ENCODE peak calls at places on chromosomes 5 and 9, in four cellular contexts. One of them, this sample, is unnamed.

GRCh38 chr9:79695531-79696218 is 123.9 kb downstream of the TLE4 start:
- DNase-seq in foreskin fibroblast: no peak
- DNase-seq in left ventricle myocardium inferior: no peak
- DNase-seq in sigmoid colon: no peak
- DNase-seq in this sample: no peak

GRCh38 chr9:107274953-107275422 is 8.1 kb upstream of the RAD23B start:
- DNase-seq in foreskin fibroblast: peak
- DNase-seq in sigmoid colon: no peak
- DNase-seq in left ventricle myocardium inferior: no peak
- DNase-seq in this sample: peak

GRCh38 chr5:55176176-55176818 is 3.3 kb upstream of the CDC20B start:
- DNase-seq in left ventricle myocardium inferior: peak
- DNase-seq in foreskin fibroblast: peak
- DNase-seq in sigmoid colon: no peak
- DNase-seq in this sample: no peak

GRCh38 chr5:14110680-14111079 is 32.5 kb upstream of the TRIO start:
- DNase-seq in sigmoid colon: no peak
- DNase-seq in foreskin fibroblast: peak
- DNase-seq in left ventricle myocardium inferior: no peak
- DNase-seq in this sample: peak

GRCh38 chr9:126395439-126396212 is 69.0 kb downstream of the MVB12B start:
- DNase-seq in foreskin fibroblast: peak
- DNase-seq in sigmoid colon: no peak
- DNase-seq in left ventricle myocardium inferior: no peak
- DNase-seq in this sample: peak

GRCh38 chr5:177067491-177067890 is 19.2 kb upstream of the FGFR4 start:
- DNase-seq in sigmoid colon: no peak
- DNase-seq in left ventricle myocardium inferior: no peak
- DNase-seq in foreskin fibroblast: peak
- DNase-seq in this sample: no peak

GRCh38 chr5:16464664-16465543 is 696 bp downstream of the ZNF622 start:
- DNase-seq in foreskin fibroblast: no peak
- DNase-seq in sigmoid colon: no peak
- DNase-seq in left ventricle myocardium inferior: no peak
- DNase-seq in this sample: no peak

GRCh38 chr5:95087819-95088317 is 197.0 kb downstream of the MCTP1 start:
- DNase-seq in left ventricle myocardium inferior: no peak
- DNase-seq in foreskin fibroblast: peak
- DNase-seq in sigmoid colon: no peak
- DNase-seq in this sample: peak

GRCh38 chr9:90813011-90813410 is 11.4 kb downstream of the SYK start:
- DNase-seq in left ventricle myocardium inferior: no peak
- DNase-seq in sigmoid colon: no peak
- DNase-seq in foreskin fibroblast: no peak
- DNase-seq in this sample: no peak

GRCh38 chr9:109182550-109182939 is 15.5 kb upstream of the FRRS1L start:
- DNase-seq in sigmoid colon: no peak
- DNase-seq in foreskin fibroblast: no peak
- DNase-seq in left ventricle myocardium inferior: no peak
- DNase-seq in this sample: no peak

GRCh38 chr9:29449294-29449693 is 1876.0 kb upstream of the C9orf72 start:
- DNase-seq in foreskin fibroblast: no peak
- DNase-seq in left ventricle myocardium inferior: no peak
- DNase-seq in sigmoid colon: no peak
- DNase-seq in this sample: no peak

GRCh38 chr5:132530946-132531345 is 12.4 kb downstream of the IL5 start:
- DNase-seq in sigmoid colon: no peak
- DNase-seq in left ventricle myocardium inferior: no peak
- DNase-seq in foreskin fibroblast: no peak
- DNase-seq in this sample: no peak

GRCh38 chr5:56854920-56855319 is 39.6 kb downstream of the MAP3K1 start:
- DNase-seq in sigmoid colon: no peak
- DNase-seq in left ventricle myocardium inferior: no peak
- DNase-seq in foreskin fibroblast: no peak
- DNase-seq in this sample: no peak

DNA sequence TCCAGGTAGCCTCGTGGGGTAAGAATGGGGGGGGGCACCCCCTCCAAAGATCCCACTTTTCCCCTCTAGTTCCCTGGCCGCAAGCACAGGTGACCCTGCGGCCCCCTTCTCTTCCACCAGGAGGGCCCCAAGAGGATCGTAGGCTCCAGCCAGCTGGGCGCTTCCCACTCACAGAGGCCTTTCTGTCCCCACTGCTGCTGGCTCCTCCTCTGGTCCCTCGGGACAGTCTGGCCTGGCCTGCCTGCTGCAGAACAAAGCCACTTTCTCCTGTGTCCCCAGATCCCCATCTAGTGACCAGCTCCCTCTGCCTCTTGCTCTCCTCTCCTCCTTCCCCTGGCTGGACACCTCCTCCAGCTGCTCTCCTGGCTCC is 534 bp upstream of the SAPCD2 start:
- DNase-seq in left ventricle myocardium inferior: peak
- DNase-seq in foreskin fibroblast: no peak
- DNase-seq in sigmoid colon: no peak
- DNase-seq in this sample: no peak
- TF ChIP-seq CTCF in left ventricle myocardium inferior: peak
- TF ChIP-seq CTCF in foreskin fibroblast: no peak
- TF ChIP-seq CTCF in sigmoid colon: no peak
- TF ChIP-seq CTCF in this sample: no peak

DNA sequence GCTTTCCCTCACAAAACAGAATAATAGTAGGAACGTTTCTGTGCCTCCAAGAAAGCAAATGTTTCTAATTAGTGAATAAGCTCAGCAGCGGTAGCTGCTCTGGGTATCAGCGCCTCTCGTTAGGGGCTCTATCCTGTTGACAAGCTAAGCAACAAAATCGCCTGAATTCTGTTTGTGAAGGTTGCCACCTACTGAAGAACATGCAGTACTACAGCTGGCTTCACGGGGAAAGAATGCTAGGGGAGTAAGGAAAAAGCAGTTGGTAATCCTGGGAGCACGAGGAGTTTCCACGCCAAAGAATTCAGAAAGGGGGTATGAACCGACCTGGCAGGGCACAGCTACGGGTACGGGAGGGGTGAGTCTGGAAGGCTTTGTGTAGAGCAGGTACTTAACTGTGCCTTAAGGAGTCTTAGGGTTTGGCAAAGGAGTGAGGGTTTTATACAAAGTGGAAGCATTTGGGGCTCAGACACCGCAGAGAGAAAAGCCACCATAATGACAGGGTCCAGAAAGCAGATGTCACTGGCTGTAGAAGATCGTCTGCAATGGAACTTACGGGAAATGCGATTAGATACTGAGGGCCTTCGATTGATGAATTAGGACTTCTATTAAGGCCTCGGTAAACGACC is 171.7 kb downstream of the TTC39B start:
- DNase-seq in sigmoid colon: peak
- DNase-seq in foreskin fibroblast: peak
- DNase-seq in left ventricle myocardium inferior: no peak
- DNase-seq in this sample: peak
- H3K4me3 ChIP-seq in sigmoid colon: no peak
- H3K4me3 ChIP-seq in foreskin fibroblast: peak
- H3K4me3 ChIP-seq in left ventricle myocardium inferior: peak
- H3K4me3 ChIP-seq in this sample: peak

DNA sequence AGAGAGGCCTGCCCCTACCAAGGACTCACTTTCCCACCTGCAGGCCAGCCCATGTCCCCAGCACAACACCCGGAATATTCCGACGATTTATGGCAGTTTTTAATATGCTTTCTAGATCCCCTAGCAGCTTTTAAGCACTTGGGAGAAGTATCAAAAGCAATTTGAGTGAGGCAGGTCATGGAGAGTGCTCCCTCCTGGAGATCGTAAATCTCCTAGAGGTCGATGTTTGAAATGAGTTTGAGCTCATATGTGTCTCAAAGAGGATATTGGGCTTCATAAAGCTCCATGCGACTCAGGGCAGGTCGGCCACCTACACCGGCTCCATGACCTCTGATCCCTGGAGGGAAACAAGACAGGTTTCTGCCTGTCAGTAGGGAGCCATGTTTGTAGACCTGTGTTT is 27.3 kb downstream of the CFAP90 start:
- DNase-seq in sigmoid colon: no peak
- DNase-seq in left ventricle myocardium inferior: no peak
- DNase-seq in foreskin fibroblast: no peak
- DNase-seq in this sample: no peak
- TF ChIP-seq CTCF in sigmoid colon: no peak
- TF ChIP-seq CTCF in left ventricle myocardium inferior: no peak
- TF ChIP-seq CTCF in foreskin fibroblast: no peak
- TF ChIP-seq CTCF in this sample: no peak

DNA sequence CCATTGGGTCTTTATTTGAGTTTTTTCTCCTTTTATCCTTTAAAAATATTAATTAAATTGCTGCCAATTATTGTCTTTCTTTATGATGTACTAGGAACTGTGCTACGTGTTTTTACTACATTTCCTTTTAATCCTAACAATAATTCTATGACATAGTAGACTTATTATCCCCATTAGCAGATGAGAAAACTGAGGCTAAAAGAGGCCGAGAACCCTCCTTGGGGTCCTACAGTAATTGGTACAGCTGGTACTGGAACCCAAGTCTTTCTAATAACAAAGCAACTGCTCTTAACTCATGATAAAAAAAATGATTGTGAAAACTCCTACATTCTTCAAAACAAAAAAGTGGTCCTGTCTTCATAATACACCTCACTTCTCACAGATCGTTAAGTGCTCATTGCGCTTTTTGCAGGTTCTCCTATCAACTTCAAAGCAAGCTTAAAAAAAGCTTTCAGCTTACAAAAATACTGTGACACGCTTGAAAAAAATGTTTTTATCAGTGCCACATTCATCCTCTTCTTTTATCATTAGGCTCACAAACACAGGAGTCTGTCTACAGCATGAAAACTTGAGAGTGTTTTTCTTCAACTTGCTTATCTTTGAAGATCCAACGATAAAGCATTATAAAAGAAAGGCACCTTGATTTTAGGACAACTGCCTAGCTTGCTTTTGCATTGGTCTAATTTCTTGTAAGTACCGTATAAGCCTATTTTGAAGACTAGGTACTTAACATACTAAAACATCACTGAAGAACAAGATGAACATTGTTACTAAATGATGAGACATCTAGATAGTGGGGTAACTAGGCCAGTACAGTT is 32.4 kb downstream of the FYB1 start:
- DNase-seq in foreskin fibroblast: no peak
- DNase-seq in left ventricle myocardium inferior: no peak
- DNase-seq in sigmoid colon: no peak
- DNase-seq in this sample: no peak
- H3K4me3 ChIP-seq in foreskin fibroblast: no peak
- H3K4me3 ChIP-seq in left ventricle myocardium inferior: no peak
- H3K4me3 ChIP-seq in sigmoid colon: no peak
- H3K4me3 ChIP-seq in this sample: no peak

DNA sequence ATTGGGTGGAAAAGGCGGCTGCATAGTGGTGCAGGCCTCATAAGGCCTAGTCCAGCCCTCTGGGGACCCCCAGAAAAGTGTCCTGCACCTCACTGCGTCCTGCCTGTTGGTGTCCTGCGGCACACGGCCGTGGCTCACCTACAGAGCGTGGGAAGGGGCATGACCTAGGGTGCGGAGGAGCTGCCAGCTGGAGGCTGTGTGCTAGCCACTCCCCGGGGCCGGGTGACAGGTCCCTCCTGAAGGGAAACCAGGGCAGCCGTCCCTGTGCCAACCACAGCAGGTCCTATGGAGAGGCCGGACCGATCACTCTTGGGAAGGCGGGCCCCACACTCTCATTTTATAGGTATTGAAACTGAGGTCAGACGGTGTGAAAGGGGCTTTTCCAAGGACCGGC is 150.7 kb downstream of the RXRA start:
- DNase-seq in left ventricle myocardium inferior: no peak
- DNase-seq in foreskin fibroblast: no peak
- DNase-seq in sigmoid colon: no peak
- DNase-seq in this sample: no peak
- TF ChIP-seq CTCF in left ventricle myocardium inferior: no peak
- TF ChIP-seq CTCF in foreskin fibroblast: no peak
- TF ChIP-seq CTCF in sigmoid colon: no peak
- TF ChIP-seq CTCF in this sample: no peak

GRCh38 chr5:142181547-142182191 is 73.1 kb downstream of the NDFIP1 start:
- DNase-seq in sigmoid colon: peak
- DNase-seq in foreskin fibroblast: no peak
- DNase-seq in left ventricle myocardium inferior: no peak
- DNase-seq in this sample: no peak
- H3K4me3 ChIP-seq in sigmoid colon: no peak
- H3K4me3 ChIP-seq in foreskin fibroblast: no peak
- H3K4me3 ChIP-seq in left ventricle myocardium inferior: no peak
- H3K4me3 ChIP-seq in this sample: no peak

GRCh38 chr9:87194471-87194870 is 247.2 kb upstream of the GAS1 start:
- DNase-seq in left ventricle myocardium inferior: no peak
- DNase-seq in sigmoid colon: no peak
- DNase-seq in foreskin fibroblast: peak
- DNase-seq in this sample: peak
- TF ChIP-seq CTCF in left ventricle myocardium inferior: no peak
- TF ChIP-seq CTCF in sigmoid colon: no peak
- TF ChIP-seq CTCF in foreskin fibroblast: no peak
- TF ChIP-seq CTCF in this sample: no peak

GRCh38 chr5:140157032-140157781 is 17.8 kb upstream of the CYSTM1 start:
- DNase-seq in left ventricle myocardium inferior: peak
- DNase-seq in sigmoid colon: peak
- DNase-seq in foreskin fibroblast: peak
- DNase-seq in this sample: peak
- H3K4me3 ChIP-seq in left ventricle myocardium inferior: peak
- H3K4me3 ChIP-seq in sigmoid colon: peak
- H3K4me3 ChIP-seq in foreskin fibroblast: peak
- H3K4me3 ChIP-seq in this sample: peak

DNA sequence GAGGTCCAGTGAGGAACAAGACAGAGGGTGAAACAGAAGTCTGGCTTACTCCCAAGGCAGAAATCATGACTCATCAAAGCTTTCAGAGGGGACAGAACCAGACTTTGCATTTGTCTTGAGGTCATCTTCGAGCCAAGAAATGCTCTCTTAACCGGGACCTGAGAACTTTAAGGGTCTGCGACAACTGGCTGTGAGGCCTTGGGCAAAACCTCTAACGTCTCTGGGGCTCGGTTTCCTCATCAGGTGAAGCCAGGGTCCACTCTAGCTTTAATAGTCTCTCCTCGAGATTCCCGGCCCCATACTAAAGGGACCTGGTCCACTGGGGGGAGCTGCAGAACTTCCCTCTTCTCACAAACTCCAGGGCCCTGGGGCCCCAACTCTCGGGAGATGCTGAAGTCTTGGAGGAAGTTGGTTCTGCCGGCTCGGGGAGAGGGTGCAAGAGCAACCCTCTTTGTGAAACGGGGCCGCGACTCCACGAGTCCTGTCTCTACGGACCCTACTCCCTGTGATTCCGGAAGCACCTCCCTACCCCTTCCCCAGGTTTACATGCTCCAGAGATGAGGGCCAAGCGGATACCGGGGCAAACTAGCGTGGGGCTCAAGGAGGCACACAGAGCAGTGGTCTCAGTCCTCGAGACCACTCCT is 2.6 kb downstream of the GLIS3 start:
- DNase-seq in left ventricle myocardium inferior: peak
- DNase-seq in foreskin fibroblast: peak
- DNase-seq in sigmoid colon: peak
- DNase-seq in this sample: peak
- TF ChIP-seq CTCF in left ventricle myocardium inferior: peak
- TF ChIP-seq CTCF in foreskin fibroblast: peak
- TF ChIP-seq CTCF in sigmoid colon: no peak
- TF ChIP-seq CTCF in this sample: peak

GRCh38 chr5:60842859-60843692 is 993 bp downstream of the ELOVL7 start:
- DNase-seq in left ventricle myocardium inferior: no peak
- DNase-seq in sigmoid colon: no peak
- DNase-seq in foreskin fibroblast: no peak
- DNase-seq in this sample: no peak
- H3K4me3 ChIP-seq in left ventricle myocardium inferior: peak
- H3K4me3 ChIP-seq in sigmoid colon: peak
- H3K4me3 ChIP-seq in foreskin fibroblast: peak
- H3K4me3 ChIP-seq in this sample: peak

This sample was measured in fibroblast of mammary gland.